ENCODE peak calls at places on chromosomes 12 and 14, in six cellular contexts. K is K562, Y is HepG2, F is HCT116, I is SK-N-SH, U is GM12878. L is an unnamed sample.

GRCh38 chr14:56119221-56119967 is 1.2 kb downstream of the PELI2 start:
- DNase-seq in K (peak), Y (no peak), F (no peak), I (peak), U (no peak), L (no peak)

GRCh38 chr14:91352101-91352500 is 65.5 kb downstream of the CCDC88C start:
- DNase-seq in K (no peak), Y (no peak), F (no peak), I (no peak), U (no peak), L (no peak)

GRCh38 chr12:49866859-49867579 is 24.1 kb upstream of the BCDIN3D start:
- DNase-seq in K (peak), Y (peak), F (peak), I (peak), U (no peak), L (peak)

GRCh38 chr12:18681818-18682217 is 56.0 kb downstream of the PLCZ1 start:
- DNase-seq in K (peak), Y (no peak), F (no peak), I (no peak), U (no peak), L (no peak)

GRCh38 chr12:73221836-73222235 is 949.7 kb downstream of the TRHDE start:
- DNase-seq in K (no peak), Y (no peak), F (no peak), I (no peak), U (no peak), L (no peak)

GRCh38 chr14:70885343-70886014 is 21.8 kb upstream of the PCNX1 start:
- DNase-seq in K (no peak), Y (no peak), F (no peak), I (peak), U (no peak), L (no peak)

GRCh38 chr12:14845350-14845750 is 2.0 kb upstream of the ART4 start:
- DNase-seq in K (peak), Y (peak), F (peak), I (peak), U (no peak), L (no peak)

GRCh38 chr12:108854055-108854452 is 3.3 kb downstream of the SSH1 start:
- DNase-seq in K (peak), Y (peak), F (no peak), I (no peak), U (peak), L (no peak)

GRCh38 chr12:124454735-124455134 is 112.7 kb downstream of the NCOR2 start:
- DNase-seq in K (no peak), Y (no peak), F (no peak), I (no peak), U (no peak), L (no peak)

GRCh38 chr12:56628671-56629458 is 1.3 kb downstream of the BAZ2A start:
- DNase-seq in K (peak), Y (peak), F (no peak), I (peak), U (no peak), L (no peak)

GRCh38 chr12:107225626-107226025 is 132.3 kb upstream of the CRY1 start:
- DNase-seq in K (no peak), Y (peak), F (no peak), I (no peak), U (no peak), L (no peak)

GRCh38 chr12:70948976-70949336 is 28.4 kb upstream of the PTPRR start:
- DNase-seq in K (no peak), Y (no peak), F (no peak), I (no peak), U (no peak), L (no peak)

GRCh38 chr14:53187921-53188463 is 34.9 kb upstream of the DDHD1 start:
- DNase-seq in K (no peak), Y (no peak), F (no peak), I (no peak), U (no peak), L (no peak)

GRCh38 chr14:53180272-53181221 is 27.4 kb upstream of the DDHD1 start:
- DNase-seq in K (peak), Y (peak), F (peak), I (no peak), U (peak), L (no peak)

GRCh38 chr14:53183071-53183470 is 29.9 kb upstream of the DDHD1 start:
- DNase-seq in K (no peak), Y (no peak), F (no peak), I (no peak), U (no peak), L (no peak)

GRCh38 chr14:53186532-53186931 is 33.4 kb upstream of the DDHD1 start:
- DNase-seq in K (no peak), Y (no peak), F (no peak), I (no peak), U (no peak), L (no peak)

GRCh38 chr14:53183611-53184010 is 30.5 kb upstream of the DDHD1 start:
- DNase-seq in K (no peak), Y (no peak), F (no peak), I (no peak), U (no peak), L (no peak)
- TF ChIP-seq SIN3A in K (no peak), Y (no peak), F (no peak), I (no peak), U (no peak), L (no peak)

GRCh38 chr12:16184691-16185090 is 92.8 kb downstream of the SLC15A5 start:
- DNase-seq in K (no peak), Y (no peak), F (no peak), I (no peak), U (no peak), L (no peak)
- TF ChIP-seq SIN3A in K (no peak), Y (no peak), F (no peak), I (no peak), U (no peak), L (no peak)

DNA sequence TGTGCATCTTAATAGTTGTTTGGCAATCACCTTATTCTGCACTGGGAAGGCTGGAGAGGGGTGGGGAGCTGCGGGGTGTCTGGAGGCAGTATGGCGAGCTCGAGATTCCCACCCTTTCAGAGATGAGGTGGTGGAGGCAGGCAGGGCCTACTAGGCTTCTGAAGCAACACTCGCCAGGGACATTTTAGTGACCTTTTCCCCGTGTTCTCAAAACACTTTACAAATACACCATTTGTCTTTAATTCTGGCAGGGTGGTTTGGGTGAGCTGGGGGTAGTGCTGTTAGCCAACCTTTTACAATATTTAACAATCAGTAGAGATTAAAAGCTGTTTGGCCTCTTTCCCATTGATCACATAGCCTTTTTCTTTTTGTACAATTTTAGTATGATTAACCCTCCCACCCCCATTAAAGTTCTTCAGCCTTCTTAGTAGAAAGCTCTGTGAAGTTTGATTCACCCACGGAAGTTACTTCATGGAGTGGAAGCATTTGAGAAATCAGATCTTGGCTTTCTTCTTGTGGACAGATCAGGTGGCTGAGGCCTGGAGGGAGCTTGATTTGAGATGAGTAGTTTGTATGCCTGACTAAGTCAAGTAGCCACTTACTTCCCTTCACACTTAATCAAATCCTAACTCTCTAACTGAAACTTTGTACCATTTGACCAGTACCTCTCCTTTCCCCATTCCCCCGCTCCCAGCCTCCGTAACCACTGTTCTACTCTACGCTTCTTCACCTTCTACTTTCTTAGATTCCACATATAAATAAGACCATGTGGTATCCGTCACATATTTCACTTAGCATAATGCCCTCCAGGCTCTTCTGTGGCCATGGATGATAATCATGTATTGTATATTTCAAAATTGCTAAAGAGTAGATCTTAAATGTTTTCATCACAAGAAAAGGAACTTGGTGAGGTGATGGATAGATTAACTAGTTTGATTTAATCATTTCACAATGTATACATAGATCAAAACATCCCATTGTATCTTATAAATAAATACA is 41.0 kb downstream of the TRAF3 start:
- DNase-seq in K (no peak), Y (no peak), F (no peak), I (no peak), U (no peak), L (no peak)
- TF ChIP-seq SIN3A in K (no peak), Y (no peak), F (no peak), I (no peak), U (no peak), L (no peak)

DNA sequence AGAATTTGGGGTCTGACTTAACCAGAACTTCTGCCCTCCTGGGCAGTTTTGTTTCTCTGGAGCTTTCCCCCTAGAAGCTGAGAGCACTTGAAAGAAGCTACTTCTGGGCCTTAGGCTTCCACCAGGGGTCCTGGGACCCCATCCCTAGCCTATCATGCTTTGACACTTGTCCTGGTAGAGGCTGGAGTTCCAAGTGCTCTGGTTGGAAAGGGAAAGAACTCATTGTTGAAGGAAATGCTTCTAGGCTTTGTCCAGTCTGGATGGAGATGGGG is 1.4 kb upstream of the COL2A1 start:
- DNase-seq in K (no peak), Y (no peak), F (no peak), I (no peak), U (no peak), L (no peak)
- TF ChIP-seq SIN3A in K (no peak), Y (no peak), F (no peak), I (no peak), U (no peak), L (no peak)

L was measured in Panc1.